ENCODE peak calls at places on chromosomes 11 and 22, in five cellular contexts. K is epithelial cell of esophagus; R is HFFc6; Q is activated naive CD4-positive, alpha-beta T cell; I is NCI-H1930. U is an unnamed sample.

GRCh38 chr11:111417766-111418435 is 38.8 kb upstream of the POU2AF1 start:
- DNase-seq in R (no peak), K (no peak), Q (no peak), I (no peak), U (no peak)

GRCh38 chr11:102144357-102145342 is 34.4 kb downstream of the YAP1 start:
- DNase-seq in K (peak; percentile 34), R (peak; percentile 7), Q (no peak), I (no peak), U (no peak)

GRCh38 chr11:46352063-46352841 is 5.0 kb downstream of the DGKZ start:
- DNase-seq in R (no peak), I (no peak), Q (peak; percentile 47), K (peak; percentile 59), U (no peak)

GRCh38 chr22:37581534-37581933 is 1.6 kb upstream of the LGALS2 start:
- DNase-seq in I (no peak), R (no peak), Q (no peak), K (no peak), U (no peak)

GRCh38 chr11:20050551-20051333 is 109.5 kb downstream of the DBX1 start:
- DNase-seq in K (peak; percentile 94), R (no peak), Q (no peak), I (no peak), U (no peak)

GRCh38 chr11:96045622-96046456 is 121.9 kb upstream of the MTMR2 start:
- DNase-seq in I (no peak), R (peak; percentile 51), K (peak; percentile 21), Q (no peak), U (no peak)

GRCh38 chr22:45844949-45845613 is 131.9 kb downstream of the WNT7B start:
- DNase-seq in K (peak; percentile 33), Q (no peak), I (no peak), R (no peak), U (no peak)

GRCh38 chr11:125603207-125603606 is 10.6 kb downstream of the STT3A start:
- DNase-seq in Q (no peak), I (no peak), R (peak; percentile 2), K (no peak), U (no peak)

GRCh38 chr22:38069372-38070249 is 12.4 kb downstream of the PICK1 start:
- DNase-seq in Q (no peak), I (no peak), K (no peak), R (peak; percentile 7), U (no peak)

GRCh38 chr22:33274214-33274828 is 216.1 kb upstream of the SYN3 start:
- DNase-seq in R (no peak), Q (no peak), I (peak; percentile 5), K (no peak), U (peak; percentile 22)

GRCh38 chr22:46092011-46092410 is 58.3 kb upstream of the PPARA start:
- DNase-seq in I (no peak), Q (no peak), R (no peak), K (no peak), U (no peak)

GRCh38 chr22:50440544-50441249 is 34.1 kb downstream of the SBF1 start:
- DNase-seq in I (no peak), R (no peak), Q (no peak), K (no peak), U (no peak)

GRCh38 chr11:119680899-119681370 is 48.1 kb downstream of the NECTIN1 start:
- DNase-seq in I (no peak), Q (no peak), K (peak; percentile 81), R (no peak), U (no peak)

GRCh38 chr11:8315463-8315862 is 51.8 kb upstream of the LMO1 start:
- DNase-seq in I (no peak), Q (no peak), K (no peak), R (no peak), U (no peak)

GRCh38 chr11:102620858-102621561 is 4.1 kb downstream of the MMP20 start:
- DNase-seq in K (peak; percentile 61), I (no peak), R (peak; percentile 35), Q (no peak), U (no peak)

GRCh38 chr22:32389685-32390084 is 22.4 kb downstream of the RTCB start:
- DNase-seq in I (peak; percentile 28), Q (no peak), K (no peak), R (peak; percentile 26), U (no peak)

GRCh38 chr11:17019231-17019630 is 5.0 kb upstream of the PLEKHA7 start:
- DNase-seq in I (no peak), R (no peak), K (no peak), Q (no peak), U (no peak)

GRCh38 chr22:36873614-36874308 is 13.0 kb downstream of the NCF4 start:
- DNase-seq in K (peak; percentile 95), R (peak; percentile 57), Q (no peak), I (peak; percentile 18), U (no peak)

GRCh38 chr22:19360862-19361261 is 69.3 kb upstream of the CLTCL1 start:
- DNase-seq in K (no peak), I (no peak), Q (no peak), R (no peak), U (no peak)

GRCh38 chr11:32428665-32429293 is 6.6 kb downstream of the WT1 start:
- DNase-seq in I (no peak), Q (no peak), R (no peak), K (no peak), U (no peak)

GRCh38 chr22:32204856-32205722 is at the start of gene RFPL2:
- DNase-seq in K (peak; percentile 32), I (peak; percentile 79), Q (no peak), R (peak; percentile 30), U (no peak)

U was measured in activated B cell treated with CpG ODN at 0.5 μM for 24 hours.